ENCODE peak calls at places on chromosomes 16 and 17, in six cellular contexts. U is HL-60; Y is mammary epithelial cell; Z is effector memory CD4-positive, alpha-beta T cell; B is foreskin keratinocyte; O is heart left ventricle. W is an unnamed sample.
A peak's percentile ranks its signal among the peaks of the same experiment; 100 is the strongest.

GRCh38 chr17:74815671-74816370 is 39.7 kb upstream of the NAT9 start:
- DNase-seq in U (no peak), Y (no peak), Z (no peak), B (no peak), O (no peak), W (no peak)

GRCh38 chr17:16419074-16419928 is 3.9 kb downstream of the TRPV2 start:
- DNase-seq in U (no peak), Y (peak; percentile 87), Z (peak; percentile 35), B (peak; percentile 80), O (no peak), W (peak; percentile 79)

GRCh38 chr17:8125947-8126305 is 2.0 kb upstream of the HES7 start:
- DNase-seq in U (no peak), Y (peak; percentile 44), Z (no peak), B (peak; percentile 38), O (no peak), W (no peak)

GRCh38 chr17:81163051-81163695 is 2.1 kb upstream of the PVALEF start:
- DNase-seq in U (no peak), Y (no peak), Z (no peak), B (no peak), O (no peak), W (no peak)

GRCh38 chr17:14771543-14771942 is 470.7 kb downstream of the HS3ST3B1 start:
- DNase-seq in U (no peak), Y (no peak), Z (no peak), B (no peak), O (no peak), W (no peak)

GRCh38 chr17:19412510-19412909 is 1.5 kb downstream of the RNF112 start:
- DNase-seq in U (no peak), Y (no peak), Z (no peak), B (no peak), O (no peak), W (no peak)

GRCh38 chr16:15899538-15900100 is 11.2 kb upstream of the CEP20 start:
- DNase-seq in U (peak; percentile 65), Y (peak; percentile 98), Z (no peak), B (peak; percentile 99), O (no peak), W (peak; percentile 96)

GRCh38 chr16:8959921-8960787 is 3.6 kb downstream of the USP7 start:
- DNase-seq in U (peak; percentile 52), Y (no peak), Z (no peak), B (no peak), O (no peak), W (no peak)

GRCh38 chr16:88478115-88478514 is 25.0 kb downstream of the ZFPM1 start:
- DNase-seq in U (peak; percentile 36), Y (no peak), Z (no peak), B (no peak), O (no peak), W (no peak)

GRCh38 chr16:50741808-50742520 is at the start of gene CYLD:
- DNase-seq in U (peak; percentile 100), Y (peak; percentile 100), Z (peak; percentile 100), B (peak; percentile 99), O (peak; percentile 100), W (peak; percentile 99)

GRCh38 chr17:17841620-17842025 is 4.8 kb upstream of the SREBF1 start:
- DNase-seq in U (no peak), Y (no peak), Z (no peak), B (peak; percentile 48), O (peak; percentile 88), W (no peak)

GRCh38 chr16:1002399-1003161 is 21.0 kb downstream of the SOX8 start:
- DNase-seq in U (no peak), Y (peak; percentile 69), Z (peak; percentile 54), B (peak; percentile 42), O (no peak), W (peak; percentile 92)

GRCh38 chr17:63834431-63835166 is 7.1 kb upstream of the FTSJ3 start:
- DNase-seq in U (peak; percentile 91), Y (peak; percentile 72), Z (peak; percentile 36), B (peak; percentile 70), O (no peak), W (peak; percentile 49)

GRCh38 chr16:16146380-16147315 is 76.6 kb downstream of the ABCC6 start:
- DNase-seq in U (no peak), Y (no peak), Z (no peak), B (no peak), O (peak; percentile 33), W (no peak)

GRCh38 chr17:81416612-81417011 is 21.4 kb downstream of the BAHCC1 start:
- DNase-seq in U (no peak), Y (no peak), Z (no peak), B (no peak), O (no peak), W (no peak)

GRCh38 chr17:69012895-69013805 is 47.6 kb downstream of the ABCA9 start:
- DNase-seq in U (no peak), Y (peak; percentile 31), Z (no peak), B (peak; percentile 47), O (no peak), W (no peak)

GRCh38 chr17:28599311-28600184 is 723 bp upstream of the SPAG5 start:
- DNase-seq in U (peak; percentile 68), Y (peak; percentile 86), Z (peak; percentile 33), B (peak; percentile 88), O (peak; percentile 61), W (peak; percentile 59)

GRCh38 chr16:47565454-47565853 is 104.3 kb downstream of the PHKB start:
- DNase-seq in U (peak; percentile 95), Y (peak; percentile 58), Z (no peak), B (peak; percentile 53), O (peak; percentile 78), W (peak; percentile 39)

GRCh38 chr16:79842197-79842596 is 241.7 kb upstream of the MAF start:
- DNase-seq in U (no peak), Y (no peak), Z (no peak), B (no peak), O (no peak), W (no peak)

GRCh38 chr17:7502987-7503386 is 18.8 kb downstream of the POLR2A start:
- DNase-seq in U (no peak), Y (no peak), Z (no peak), B (no peak), O (no peak), W (no peak)

DNA sequence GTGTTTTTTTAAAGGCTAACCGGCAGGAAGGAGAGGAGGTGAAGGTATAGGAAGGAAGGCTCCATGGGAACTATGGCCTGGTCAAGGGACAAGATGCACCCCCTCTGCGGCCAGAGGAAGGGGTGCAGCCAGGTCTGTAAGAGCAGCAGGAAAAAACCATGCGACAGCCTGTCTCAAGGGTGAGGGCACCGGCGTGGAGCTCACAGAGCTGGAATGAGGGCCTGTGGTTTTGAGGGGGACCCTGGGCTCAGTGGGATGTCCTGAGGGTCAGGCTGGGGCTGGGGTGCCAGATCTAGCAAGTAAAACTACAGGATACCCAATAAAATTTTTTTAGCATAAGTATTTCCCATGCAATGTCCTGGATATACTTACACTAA is 539 bp upstream of the MLST8 start:
- DNase-seq in U (no peak), Y (no peak), Z (no peak), B (no peak), O (no peak), W (no peak)
- H3K27ac ChIP-seq in U (peak overlapping the region; percentile 97), Y (no peak overlapping the region), Z (peak overlapping the region; percentile 97), B (peak overlapping the region; percentile 97), O (peak overlapping the region; percentile 98), W (peak overlapping the region; percentile 93)

GRCh38 chr16:68296693-68297092 is 14.1 kb downstream of the SLC7A6OS start:
- DNase-seq in U (peak; percentile 77), Y (no peak), Z (no peak), B (no peak), O (no peak), W (no peak)
- H3K27ac ChIP-seq in U (peak overlapping the region; percentile 35), Y (no peak overlapping the region), Z (no peak overlapping the region), B (no peak overlapping the region), O (peak overlapping the region; percentile 71), W (peak overlapping the region; percentile 47)

DNA sequence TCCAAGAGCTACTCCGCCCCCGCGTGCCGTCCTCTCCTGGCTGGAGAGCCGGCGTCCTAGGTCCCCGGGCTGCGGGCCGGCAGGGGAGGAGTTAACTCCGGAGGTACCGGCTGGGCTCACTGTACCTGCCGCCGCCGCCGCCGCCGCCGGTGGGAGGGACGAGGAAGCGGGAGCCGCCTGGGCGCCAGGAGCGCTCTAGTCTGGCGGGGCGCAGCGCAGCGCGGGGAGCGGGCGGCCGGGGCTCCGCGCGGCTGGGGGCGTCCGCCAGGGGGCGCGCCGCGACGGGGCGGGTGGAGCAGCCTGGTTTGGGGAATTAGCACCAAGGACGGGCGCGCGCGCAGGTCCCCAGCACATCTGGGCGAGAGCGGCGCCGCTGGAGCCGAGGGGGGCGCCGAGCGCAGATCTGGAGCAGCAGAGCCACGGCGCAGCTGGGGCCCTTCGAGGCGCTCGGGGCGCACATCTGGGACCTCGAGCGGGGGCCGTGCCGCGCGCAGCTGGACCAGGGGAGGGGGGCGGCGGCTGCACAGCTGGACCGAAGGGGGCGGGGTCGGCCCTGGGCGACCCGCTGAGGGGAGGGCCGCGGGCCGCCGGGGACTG is at the start of gene NXPH3:
- DNase-seq in U (peak; percentile 64), Y (peak; percentile 59), Z (peak; percentile 33), B (peak; percentile 30), O (peak; percentile 77), W (peak; percentile 67)
- H3K27ac ChIP-seq in U (no peak within 1 kb of the TSS), Y (no peak within 1 kb of the TSS), Z (no peak within 1 kb of the TSS), B (no peak within 1 kb of the TSS), O (no peak within 1 kb of the TSS), W (no peak within 1 kb of the TSS)

DNA sequence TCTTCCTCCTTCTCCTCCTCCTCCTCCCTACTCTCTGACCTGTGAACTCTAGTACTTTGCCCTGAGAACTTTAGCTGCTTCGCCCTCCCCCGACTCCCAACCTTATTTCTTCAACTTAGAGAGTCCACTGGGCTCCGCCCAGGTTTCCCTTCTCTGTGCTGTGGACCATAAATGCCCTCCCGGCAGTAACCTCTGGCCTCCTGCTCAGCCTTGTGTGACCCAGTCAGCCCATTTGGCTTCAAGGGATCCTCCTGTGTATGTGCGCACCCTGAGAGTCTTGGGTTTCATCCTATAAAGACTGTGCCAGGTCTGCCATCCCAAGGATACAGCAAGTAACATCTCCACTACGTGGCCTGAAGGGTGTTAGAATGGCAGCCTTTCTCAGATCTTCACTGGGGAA is 275.6 kb upstream of the C16orf82 start:
- DNase-seq in U (no peak), Y (no peak), Z (no peak), B (no peak), O (no peak), W (no peak)
- H3K27ac ChIP-seq in U (no peak overlapping the region), Y (no peak overlapping the region), Z (no peak overlapping the region), B (no peak overlapping the region), O (no peak overlapping the region), W (no peak overlapping the region)

GRCh38 chr17:40535924-40536717 is 29.2 kb downstream of the CCR7 start:
- DNase-seq in U (no peak), Y (no peak), Z (no peak), B (no peak), O (peak; percentile 71), W (no peak)
- H3K27ac ChIP-seq in U (no peak overlapping the region), Y (peak overlapping the region; percentile 53), Z (no peak overlapping the region), B (no peak overlapping the region), O (peak overlapping the region; percentile 96), W (peak overlapping the region; percentile 78)

DNA sequence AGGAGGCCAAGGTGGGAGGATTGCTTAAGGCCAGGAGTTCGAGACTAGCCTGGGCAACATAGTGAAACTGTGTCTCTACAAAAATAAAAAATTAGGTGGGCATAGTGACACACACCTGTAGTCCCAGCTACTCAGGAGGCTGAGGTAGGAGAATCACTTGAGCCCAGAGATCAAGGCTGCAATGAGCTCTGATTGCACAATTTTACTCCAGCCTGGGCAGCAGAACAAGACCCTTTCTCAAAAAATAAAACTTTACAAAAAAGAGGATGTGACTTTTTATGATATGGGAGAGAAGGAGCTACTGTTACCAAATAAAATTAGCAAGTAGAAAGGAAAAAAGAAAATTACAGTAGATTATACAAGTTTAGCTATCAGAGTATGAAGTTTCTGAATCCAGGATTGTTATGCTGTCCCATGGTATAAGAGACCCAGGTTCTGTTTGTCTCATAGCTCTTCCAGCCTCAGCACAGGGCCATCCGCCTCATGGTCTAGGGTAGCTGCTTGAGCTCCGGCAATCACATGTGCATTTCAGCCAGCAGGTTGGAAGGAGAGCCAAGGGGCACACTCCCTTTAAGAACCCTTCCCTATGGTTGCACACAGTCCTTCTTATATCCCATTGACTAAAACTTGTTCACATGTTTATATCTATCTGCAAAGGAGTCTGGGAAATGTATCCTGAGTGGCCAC is 13.5 kb downstream of the EEF2K start:
- DNase-seq in U (no peak), Y (no peak), Z (no peak), B (no peak), O (no peak), W (no peak)
- H3K27ac ChIP-seq in U (no peak overlapping the region), Y (no peak overlapping the region), Z (no peak overlapping the region), B (no peak overlapping the region), O (peak overlapping the region; percentile 53), W (no peak overlapping the region)